ENCODE peak calls at places on chromosome 22, in nine cellular contexts. One of them, this sample, is unnamed.

GRCh38 chr22:38016182-38017078 is 32.1 kb upstream of the SOX10 start:
- DNase-seq in non-pigmented ciliary epithelial cell: no peak
- DNase-seq in activated T-cell treated with anti-CD3 and anti-CD28 coated beads, Interleukin-2, amount 50 U/mL, for 1 hour: no peak
- DNase-seq in PC-9: no peak
- DNase-seq in AG09309: no peak
- DNase-seq in stimulated activated CD4-positive, alpha-beta T cell treated with anti-CD3 and anti-CD28 coated beads, TNF-alpha, amount 100 ng/mL, for 48 hours: no peak
- DNase-seq in AG04450: no peak
- DNase-seq in H7: peak; percentile 80
- DNase-seq in GM19239: no peak
- DNase-seq in this sample: no peak

GRCh38 chr22:44576311-44577260 is 78.6 kb upstream of the RTL6 start:
- DNase-seq in AG04450: no peak
- DNase-seq in PC-9: no peak
- DNase-seq in GM19239: no peak
- DNase-seq in activated T-cell treated with anti-CD3 and anti-CD28 coated beads, Interleukin-2, amount 50 U/mL, for 1 hour: peak; percentile 8
- DNase-seq in AG09309: no peak
- DNase-seq in H7: no peak
- DNase-seq in stimulated activated CD4-positive, alpha-beta T cell treated with anti-CD3 and anti-CD28 coated beads, TNF-alpha, amount 100 ng/mL, for 48 hours: no peak
- DNase-seq in non-pigmented ciliary epithelial cell: no peak
- DNase-seq in this sample: no peak

GRCh38 chr22:35549338-35549737 is 8.7 kb downstream of the RASD2 start:
- DNase-seq in activated T-cell treated with anti-CD3 and anti-CD28 coated beads, Interleukin-2, amount 50 U/mL, for 1 hour: no peak
- DNase-seq in PC-9: no peak
- DNase-seq in stimulated activated CD4-positive, alpha-beta T cell treated with anti-CD3 and anti-CD28 coated beads, TNF-alpha, amount 100 ng/mL, for 48 hours: no peak
- DNase-seq in GM19239: no peak
- DNase-seq in AG04450: no peak
- DNase-seq in non-pigmented ciliary epithelial cell: no peak
- DNase-seq in H7: no peak
- DNase-seq in AG09309: no peak
- DNase-seq in this sample: no peak

GRCh38 chr22:17339095-17339693 is 30.1 kb upstream of the CECR2 start:
- DNase-seq in GM19239: no peak
- DNase-seq in stimulated activated CD4-positive, alpha-beta T cell treated with anti-CD3 and anti-CD28 coated beads, TNF-alpha, amount 100 ng/mL, for 48 hours: no peak
- DNase-seq in H7: no peak
- DNase-seq in AG09309: no peak
- DNase-seq in PC-9: peak; percentile 53
- DNase-seq in non-pigmented ciliary epithelial cell: no peak
- DNase-seq in AG04450: no peak
- DNase-seq in activated T-cell treated with anti-CD3 and anti-CD28 coated beads, Interleukin-2, amount 50 U/mL, for 1 hour: no peak
- DNase-seq in this sample: no peak

GRCh38 chr22:21755855-21756284 is 20.3 kb upstream of the YPEL1 start:
- DNase-seq in stimulated activated CD4-positive, alpha-beta T cell treated with anti-CD3 and anti-CD28 coated beads, TNF-alpha, amount 100 ng/mL, for 48 hours: no peak
- DNase-seq in AG09309: no peak
- DNase-seq in AG04450: peak; percentile 42
- DNase-seq in PC-9: no peak
- DNase-seq in GM19239: no peak
- DNase-seq in H7: no peak
- DNase-seq in activated T-cell treated with anti-CD3 and anti-CD28 coated beads, Interleukin-2, amount 50 U/mL, for 1 hour: no peak
- DNase-seq in non-pigmented ciliary epithelial cell: peak; percentile 65
- DNase-seq in this sample: peak; percentile 54

GRCh38 chr22:45804319-45804985 is 132.8 kb downstream of the ATXN10 start:
- DNase-seq in non-pigmented ciliary epithelial cell: no peak
- DNase-seq in GM19239: no peak
- DNase-seq in H7: no peak
- DNase-seq in activated T-cell treated with anti-CD3 and anti-CD28 coated beads, Interleukin-2, amount 50 U/mL, for 1 hour: no peak
- DNase-seq in stimulated activated CD4-positive, alpha-beta T cell treated with anti-CD3 and anti-CD28 coated beads, TNF-alpha, amount 100 ng/mL, for 48 hours: no peak
- DNase-seq in AG09309: no peak
- DNase-seq in AG04450: no peak
- DNase-seq in PC-9: no peak
- DNase-seq in this sample: no peak

GRCh38 chr22:20654343-20655208 is 119.3 kb upstream of the SERPIND1 start:
- DNase-seq in non-pigmented ciliary epithelial cell: no peak
- DNase-seq in GM19239: no peak
- DNase-seq in stimulated activated CD4-positive, alpha-beta T cell treated with anti-CD3 and anti-CD28 coated beads, TNF-alpha, amount 100 ng/mL, for 48 hours: no peak
- DNase-seq in AG09309: no peak
- DNase-seq in AG04450: no peak
- DNase-seq in H7: no peak
- DNase-seq in PC-9: no peak
- DNase-seq in activated T-cell treated with anti-CD3 and anti-CD28 coated beads, Interleukin-2, amount 50 U/mL, for 1 hour: no peak
- DNase-seq in this sample: no peak

GRCh38 chr22:37777122-37777687 is 30.5 kb upstream of the GCAT start:
- DNase-seq in activated T-cell treated with anti-CD3 and anti-CD28 coated beads, Interleukin-2, amount 50 U/mL, for 1 hour: no peak
- DNase-seq in PC-9: peak; percentile 100
- DNase-seq in non-pigmented ciliary epithelial cell: peak; percentile 42
- DNase-seq in GM19239: peak; percentile 39
- DNase-seq in H7: no peak
- DNase-seq in AG04450: peak; percentile 55
- DNase-seq in AG09309: peak; percentile 66
- DNase-seq in stimulated activated CD4-positive, alpha-beta T cell treated with anti-CD3 and anti-CD28 coated beads, TNF-alpha, amount 100 ng/mL, for 48 hours: no peak
- DNase-seq in this sample: peak; percentile 73

GRCh38 chr22:44669725-44670027 is 32.3 kb upstream of the PRR5 start:
- DNase-seq in activated T-cell treated with anti-CD3 and anti-CD28 coated beads, Interleukin-2, amount 50 U/mL, for 1 hour: no peak
- DNase-seq in AG04450: no peak
- DNase-seq in non-pigmented ciliary epithelial cell: no peak
- DNase-seq in AG09309: no peak
- DNase-seq in stimulated activated CD4-positive, alpha-beta T cell treated with anti-CD3 and anti-CD28 coated beads, TNF-alpha, amount 100 ng/mL, for 48 hours: no peak
- DNase-seq in PC-9: no peak
- DNase-seq in H7: peak; percentile 89
- DNase-seq in GM19239: no peak
- DNase-seq in this sample: no peak

GRCh38 chr22:36726007-36726380 is 22.4 kb upstream of the CACNG2 start:
- DNase-seq in non-pigmented ciliary epithelial cell: no peak
- DNase-seq in GM19239: no peak
- DNase-seq in H7: peak; percentile 28
- DNase-seq in AG09309: no peak
- DNase-seq in activated T-cell treated with anti-CD3 and anti-CD28 coated beads, Interleukin-2, amount 50 U/mL, for 1 hour: no peak
- DNase-seq in stimulated activated CD4-positive, alpha-beta T cell treated with anti-CD3 and anti-CD28 coated beads, TNF-alpha, amount 100 ng/mL, for 48 hours: no peak
- DNase-seq in AG04450: no peak
- DNase-seq in PC-9: no peak
- DNase-seq in this sample: no peak

GRCh38 chr22:27358096-27358870 is 443.3 kb downstream of the MN1 start:
- DNase-seq in GM19239: no peak
- DNase-seq in AG09309: no peak
- DNase-seq in stimulated activated CD4-positive, alpha-beta T cell treated with anti-CD3 and anti-CD28 coated beads, TNF-alpha, amount 100 ng/mL, for 48 hours: no peak
- DNase-seq in H7: no peak
- DNase-seq in PC-9: no peak
- DNase-seq in non-pigmented ciliary epithelial cell: no peak
- DNase-seq in activated T-cell treated with anti-CD3 and anti-CD28 coated beads, Interleukin-2, amount 50 U/mL, for 1 hour: no peak
- DNase-seq in AG04450: no peak
- DNase-seq in this sample: no peak

GRCh38 chr22:49748514-49748913 is 79.2 kb downstream of the BRD1 start:
- DNase-seq in stimulated activated CD4-positive, alpha-beta T cell treated with anti-CD3 and anti-CD28 coated beads, TNF-alpha, amount 100 ng/mL, for 48 hours: no peak
- DNase-seq in GM19239: no peak
- DNase-seq in PC-9: no peak
- DNase-seq in non-pigmented ciliary epithelial cell: no peak
- DNase-seq in H7: no peak
- DNase-seq in activated T-cell treated with anti-CD3 and anti-CD28 coated beads, Interleukin-2, amount 50 U/mL, for 1 hour: no peak
- DNase-seq in AG09309: no peak
- DNase-seq in AG04450: no peak
- DNase-seq in this sample: no peak

GRCh38 chr22:45830531-45831245 is 146.3 kb downstream of the WNT7B start:
- DNase-seq in GM19239: no peak
- DNase-seq in AG09309: no peak
- DNase-seq in stimulated activated CD4-positive, alpha-beta T cell treated with anti-CD3 and anti-CD28 coated beads, TNF-alpha, amount 100 ng/mL, for 48 hours: no peak
- DNase-seq in non-pigmented ciliary epithelial cell: peak; percentile 19
- DNase-seq in PC-9: no peak
- DNase-seq in activated T-cell treated with anti-CD3 and anti-CD28 coated beads, Interleukin-2, amount 50 U/mL, for 1 hour: no peak
- DNase-seq in H7: no peak
- DNase-seq in AG04450: no peak
- DNase-seq in this sample: no peak

GRCh38 chr22:32205974-32206773 is 1.3 kb upstream of the RFPL2 start:
- DNase-seq in AG04450: no peak
- DNase-seq in stimulated activated CD4-positive, alpha-beta T cell treated with anti-CD3 and anti-CD28 coated beads, TNF-alpha, amount 100 ng/mL, for 48 hours: no peak
- DNase-seq in activated T-cell treated with anti-CD3 and anti-CD28 coated beads, Interleukin-2, amount 50 U/mL, for 1 hour: no peak
- DNase-seq in PC-9: no peak
- DNase-seq in GM19239: no peak
- DNase-seq in AG09309: no peak
- DNase-seq in H7: peak; percentile 78
- DNase-seq in non-pigmented ciliary epithelial cell: no peak
- DNase-seq in this sample: no peak

GRCh38 chr22:33921576-33922181 is 1.4 kb upstream of the LARGE1 start:
- DNase-seq in AG04450: peak; percentile 30
- DNase-seq in non-pigmented ciliary epithelial cell: no peak
- DNase-seq in stimulated activated CD4-positive, alpha-beta T cell treated with anti-CD3 and anti-CD28 coated beads, TNF-alpha, amount 100 ng/mL, for 48 hours: no peak
- DNase-seq in activated T-cell treated with anti-CD3 and anti-CD28 coated beads, Interleukin-2, amount 50 U/mL, for 1 hour: peak; percentile 19
- DNase-seq in GM19239: peak; percentile 48
- DNase-seq in H7: peak; percentile 93
- DNase-seq in PC-9: no peak
- DNase-seq in AG09309: no peak
- DNase-seq in this sample: no peak

GRCh38 chr22:20569059-20570058 is 61.9 kb downstream of the MED15 start:
- DNase-seq in activated T-cell treated with anti-CD3 and anti-CD28 coated beads, Interleukin-2, amount 50 U/mL, for 1 hour: peak; percentile 86
- DNase-seq in AG04450: peak; percentile 94
- DNase-seq in AG09309: peak; percentile 94
- DNase-seq in PC-9: peak; percentile 96
- DNase-seq in stimulated activated CD4-positive, alpha-beta T cell treated with anti-CD3 and anti-CD28 coated beads, TNF-alpha, amount 100 ng/mL, for 48 hours: peak; percentile 53
- DNase-seq in non-pigmented ciliary epithelial cell: peak; percentile 93
- DNase-seq in H7: no peak
- DNase-seq in GM19239: no peak
- DNase-seq in this sample: peak; percentile 97

GRCh38 chr22:35257321-35258143 is at the start of gene HMGXB4:
- DNase-seq in stimulated activated CD4-positive, alpha-beta T cell treated with anti-CD3 and anti-CD28 coated beads, TNF-alpha, amount 100 ng/mL, for 48 hours: peak; percentile 73
- DNase-seq in activated T-cell treated with anti-CD3 and anti-CD28 coated beads, Interleukin-2, amount 50 U/mL, for 1 hour: peak; percentile 85
- DNase-seq in AG09309: peak; percentile 57
- DNase-seq in GM19239: peak; percentile 95
- DNase-seq in H7: peak; percentile 93
- DNase-seq in non-pigmented ciliary epithelial cell: peak; percentile 65
- DNase-seq in PC-9: peak; percentile 74
- DNase-seq in AG04450: peak; percentile 73
- DNase-seq in this sample: peak; percentile 51

GRCh38 chr22:41844036-41844435 is 11.1 kb downstream of the SREBF2 start:
- DNase-seq in AG09309: no peak
- DNase-seq in non-pigmented ciliary epithelial cell: no peak
- DNase-seq in GM19239: no peak
- DNase-seq in stimulated activated CD4-positive, alpha-beta T cell treated with anti-CD3 and anti-CD28 coated beads, TNF-alpha, amount 100 ng/mL, for 48 hours: no peak
- DNase-seq in activated T-cell treated with anti-CD3 and anti-CD28 coated beads, Interleukin-2, amount 50 U/mL, for 1 hour: no peak
- DNase-seq in PC-9: no peak
- DNase-seq in AG04450: no peak
- DNase-seq in H7: no peak
- DNase-seq in this sample: no peak

GRCh38 chr22:37560682-37561208 is 465 bp downstream of the CDC42EP1 start:
- DNase-seq in AG04450: no peak
- DNase-seq in non-pigmented ciliary epithelial cell: no peak
- DNase-seq in H7: peak; percentile 83
- DNase-seq in stimulated activated CD4-positive, alpha-beta T cell treated with anti-CD3 and anti-CD28 coated beads, TNF-alpha, amount 100 ng/mL, for 48 hours: no peak
- DNase-seq in PC-9: no peak
- DNase-seq in AG09309: no peak
- DNase-seq in activated T-cell treated with anti-CD3 and anti-CD28 coated beads, Interleukin-2, amount 50 U/mL, for 1 hour: no peak
- DNase-seq in GM19239: no peak
- DNase-seq in this sample: no peak

GRCh38 chr22:27993774-27994350 is 74.8 kb upstream of the PITPNB start:
- DNase-seq in PC-9: no peak
- DNase-seq in H7: peak; percentile 31
- DNase-seq in AG09309: no peak
- DNase-seq in activated T-cell treated with anti-CD3 and anti-CD28 coated beads, Interleukin-2, amount 50 U/mL, for 1 hour: no peak
- DNase-seq in non-pigmented ciliary epithelial cell: no peak
- DNase-seq in GM19239: no peak
- DNase-seq in AG04450: no peak
- DNase-seq in stimulated activated CD4-positive, alpha-beta T cell treated with anti-CD3 and anti-CD28 coated beads, TNF-alpha, amount 100 ng/mL, for 48 hours: no peak
- DNase-seq in this sample: no peak

GRCh38 chr22:49657275-49657973 is 170.2 kb downstream of the BRD1 start:
- DNase-seq in PC-9: peak; percentile 56
- DNase-seq in non-pigmented ciliary epithelial cell: no peak
- DNase-seq in AG04450: no peak
- DNase-seq in AG09309: no peak
- DNase-seq in H7: no peak
- DNase-seq in stimulated activated CD4-positive, alpha-beta T cell treated with anti-CD3 and anti-CD28 coated beads, TNF-alpha, amount 100 ng/mL, for 48 hours: peak; percentile 70
- DNase-seq in activated T-cell treated with anti-CD3 and anti-CD28 coated beads, Interleukin-2, amount 50 U/mL, for 1 hour: peak; percentile 72
- DNase-seq in GM19239: peak; percentile 75
- DNase-seq in this sample: no peak

GRCh38 chr22:36745301-36745995 is 30.5 kb downstream of the IFT27 start:
- DNase-seq in PC-9: no peak
- DNase-seq in GM19239: no peak
- DNase-seq in AG09309: no peak
- DNase-seq in stimulated activated CD4-positive, alpha-beta T cell treated with anti-CD3 and anti-CD28 coated beads, TNF-alpha, amount 100 ng/mL, for 48 hours: no peak
- DNase-seq in AG04450: no peak
- DNase-seq in H7: peak; percentile 47
- DNase-seq in activated T-cell treated with anti-CD3 and anti-CD28 coated beads, Interleukin-2, amount 50 U/mL, for 1 hour: no peak
- DNase-seq in non-pigmented ciliary epithelial cell: no peak
- DNase-seq in this sample: no peak

GRCh38 chr22:46905415-46905814 is 143.0 kb downstream of the TBC1D22A start:
- DNase-seq in H7: no peak
- DNase-seq in PC-9: no peak
- DNase-seq in activated T-cell treated with anti-CD3 and anti-CD28 coated beads, Interleukin-2, amount 50 U/mL, for 1 hour: no peak
- DNase-seq in AG09309: no peak
- DNase-seq in AG04450: no peak
- DNase-seq in GM19239: no peak
- DNase-seq in stimulated activated CD4-positive, alpha-beta T cell treated with anti-CD3 and anti-CD28 coated beads, TNF-alpha, amount 100 ng/mL, for 48 hours: no peak
- DNase-seq in non-pigmented ciliary epithelial cell: no peak
- DNase-seq in this sample: no peak

GRCh38 chr22:46737105-46737975 is 712 bp downstream of the CERK start:
- DNase-seq in GM19239: peak; percentile 60
- DNase-seq in stimulated activated CD4-positive, alpha-beta T cell treated with anti-CD3 and anti-CD28 coated beads, TNF-alpha, amount 100 ng/mL, for 48 hours: no peak
- DNase-seq in H7: peak; percentile 92
- DNase-seq in non-pigmented ciliary epithelial cell: no peak
- DNase-seq in PC-9: no peak
- DNase-seq in AG09309: no peak
- DNase-seq in activated T-cell treated with anti-CD3 and anti-CD28 coated beads, Interleukin-2, amount 50 U/mL, for 1 hour: peak; percentile 69
- DNase-seq in AG04450: no peak
- DNase-seq in this sample: no peak

GRCh38 chr22:37604875-37605274 is 3.8 kb upstream of the GGA1 start:
- DNase-seq in H7: no peak
- DNase-seq in stimulated activated CD4-positive, alpha-beta T cell treated with anti-CD3 and anti-CD28 coated beads, TNF-alpha, amount 100 ng/mL, for 48 hours: no peak
- DNase-seq in PC-9: peak; percentile 35
- DNase-seq in AG09309: no peak
- DNase-seq in GM19239: no peak
- DNase-seq in AG04450: no peak
- DNase-seq in non-pigmented ciliary epithelial cell: no peak
- DNase-seq in activated T-cell treated with anti-CD3 and anti-CD28 coated beads, Interleukin-2, amount 50 U/mL, for 1 hour: peak; percentile 58
- DNase-seq in this sample: no peak